ENCODE peak calls at places on chromosomes 12 and 14, in nine cellular contexts. O is psoas muscle, T is breast epithelium, F is AG09309, D is AG10803, C is BE2C, V is pancreas, B is astrocyte of the spinal cord, J is bronchial epithelial cell. P is an unnamed sample.
A peak's percentile ranks its signal among the peaks of the same experiment; 100 is the strongest.

GRCh38 chr12:109444263-109444662 is 32.8 kb downstream of the KCTD10 start:
- DNase-seq in O (no peak), T (no peak), F (no peak), D (no peak), C (no peak), V (no peak), B (no peak), J (no peak), P (no peak)

GRCh38 chr12:10319414-10319813 is 11.7 kb downstream of the KLRD1 start:
- DNase-seq in O (no peak), T (no peak), F (no peak), D (no peak), C (no peak), V (no peak), B (no peak), J (no peak), P (no peak)

GRCh38 chr12:123713398-123714301 is 1.5 kb downstream of the ATP6V0A2 start:
- DNase-seq in O (no peak), T (peak; percentile 14), F (no peak), D (peak; percentile 4), C (no peak), V (no peak), B (no peak), J (peak; percentile 37), P (peak; percentile 35)

GRCh38 chr14:36204674-36205073 is 28.2 kb upstream of the PTCSC3 start:
- DNase-seq in O (no peak), T (no peak), F (no peak), D (no peak), C (no peak), V (no peak), B (no peak), J (no peak), P (no peak)

GRCh38 chr12:23631991-23632390 is 317.5 kb downstream of the SOX5 start:
- DNase-seq in O (no peak), T (no peak), F (no peak), D (no peak), C (no peak), V (no peak), B (peak; percentile 1), J (peak; percentile 63), P (no peak)

GRCh38 chr12:130813949-130814348 is 25.1 kb downstream of the STX2 start:
- DNase-seq in O (no peak), T (no peak), F (no peak), D (no peak), C (no peak), V (no peak), B (no peak), J (no peak), P (no peak)

GRCh38 chr14:104023325-104024055 is 62.0 kb upstream of the ASPG start:
- DNase-seq in O (no peak), T (no peak), F (no peak), D (no peak), C (no peak), V (no peak), B (no peak), J (no peak), P (peak; percentile 8)

GRCh38 chr14:70052990-70053389 is 135.8 kb downstream of the SLC8A3 start:
- DNase-seq in O (no peak), T (no peak), F (no peak), D (peak; percentile 2), C (no peak), V (no peak), B (peak; percentile 29), J (peak; percentile 21), P (peak; percentile 15)

GRCh38 chr12:54723653-54724256 is 75.6 kb upstream of the DCD start:
- DNase-seq in O (no peak), T (no peak), F (no peak), D (peak; percentile 1), C (peak; percentile 20), V (no peak), B (no peak), J (peak; percentile 22), P (no peak)

GRCh38 chr12:124507188-124508109 is 60.0 kb downstream of the NCOR2 start:
- DNase-seq in O (peak; percentile 79), T (no peak), F (no peak), D (peak; percentile 73), C (no peak), V (no peak), B (peak; percentile 75), J (no peak), P (peak; percentile 68)

GRCh38 chr12:49060237-49061156 is at the start of gene KMT2D:
- DNase-seq in O (peak; percentile 97), T (peak; percentile 75), F (peak; percentile 91), D (peak; percentile 97), C (peak; percentile 94), V (peak; percentile 92), B (peak; percentile 97), J (peak; percentile 74), P (peak; percentile 97)
- TF ChIP-seq CTCF in O (peak; percentile 25), T (peak; percentile 72), F (peak; percentile 38), D (no peak), C (peak; percentile 32), V (peak; percentile 18), B (peak; percentile 26), J (peak; percentile 36), P (peak; percentile 16)

GRCh38 chr12:120725151-120725658 is 421 bp upstream of the ACADS start:
- DNase-seq in O (peak; percentile 49), T (no peak), F (no peak), D (no peak), C (no peak), V (no peak), B (peak; percentile 3), J (no peak), P (no peak)

GRCh38 chr12:120725659-120726509 is at the start of gene ACADS:
- DNase-seq in O (peak; percentile 96), T (peak; percentile 65), F (no peak), D (peak; percentile 73), C (peak; percentile 95), V (peak; percentile 96), B (peak; percentile 78), J (peak; percentile 59), P (peak; percentile 96)

GRCh38 chr12:120726961-120727360 is 1.3 kb downstream of the ACADS start:
- DNase-seq in O (peak; percentile 31), T (no peak), F (no peak), D (no peak), C (no peak), V (no peak), B (no peak), J (no peak), P (no peak)

GRCh38 chr12:120724720-120725119 is 906 bp upstream of the ACADS start:
- DNase-seq in O (peak; percentile 35), T (no peak), F (no peak), D (no peak), C (no peak), V (no peak), B (no peak), J (no peak), P (no peak)

GRCh38 chr12:120726510-120726793 is 826 bp downstream of the ACADS start:
- DNase-seq in O (no peak), T (no peak), F (no peak), D (no peak), C (no peak), V (no peak), B (no peak), J (no peak), P (no peak)
- H3K4me3 ChIP-seq in O (peak overlapping the region; percentile 91), T (peak overlapping the region; percentile 77), F (no peak overlapping the region), D (peak overlapping the region; percentile 69), C (peak overlapping the region; percentile 63), V (peak overlapping the region; percentile 82), B (no peak overlapping the region), J (no peak overlapping the region), P (peak overlapping the region; percentile 68)

GRCh38 chr14:65835501-65835900 is 423.0 kb downstream of the FUT8 start:
- DNase-seq in O (no peak), T (no peak), F (no peak), D (no peak), C (no peak), V (no peak), B (no peak), J (no peak), P (no peak)

GRCh38 chr14:65834812-65835211 is 422.3 kb downstream of the FUT8 start:
- DNase-seq in O (no peak), T (no peak), F (no peak), D (no peak), C (no peak), V (no peak), B (no peak), J (no peak), P (no peak)

GRCh38 chr14:65834051-65834450 is 421.5 kb downstream of the FUT8 start:
- DNase-seq in O (no peak), T (no peak), F (no peak), D (no peak), C (no peak), V (no peak), B (no peak), J (no peak), P (no peak)

GRCh38 chr14:65833256-65833880 is 420.8 kb downstream of the FUT8 start:
- DNase-seq in O (peak; percentile 58), T (no peak), F (no peak), D (peak; percentile 39), C (no peak), V (no peak), B (no peak), J (no peak), P (peak; percentile 16)

DNA sequence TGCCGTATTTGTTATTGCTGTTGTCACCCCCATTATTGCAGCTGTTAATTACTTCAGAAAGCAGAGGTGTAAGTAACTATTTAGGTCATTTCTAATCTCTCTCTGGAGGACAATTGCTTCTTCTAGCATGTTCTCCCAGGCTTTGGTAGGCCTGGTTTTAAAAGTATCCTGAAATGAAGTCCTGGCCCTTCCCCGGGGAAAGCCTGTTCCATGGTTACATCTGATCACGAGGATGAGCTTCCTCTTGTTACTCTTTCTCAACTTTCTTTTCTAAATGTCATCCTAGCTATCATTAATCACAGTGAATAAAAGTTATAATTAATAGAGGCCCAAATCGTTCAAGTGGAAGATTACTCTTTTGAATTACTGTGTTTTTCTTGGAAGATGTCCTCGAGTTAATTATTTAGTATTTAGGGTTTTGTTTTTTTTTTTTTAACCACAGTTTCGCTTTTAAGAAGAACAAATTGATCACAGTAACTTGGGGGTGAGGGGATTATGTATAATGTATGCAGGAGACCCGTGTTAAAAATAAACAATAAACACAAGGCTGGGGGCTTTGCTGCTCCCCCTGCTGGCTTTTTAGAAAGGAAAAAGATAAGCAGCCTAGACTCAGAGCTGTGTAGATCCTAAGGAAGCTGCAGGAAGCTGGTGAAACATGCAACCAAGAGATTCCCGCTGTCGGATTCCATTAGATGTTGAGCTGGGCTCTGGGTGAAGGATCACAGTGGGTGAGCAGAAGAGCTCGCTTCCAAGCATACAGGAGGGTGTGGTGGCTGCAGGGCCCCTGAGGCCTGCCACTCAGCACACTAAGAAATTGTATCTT is 420.1 kb downstream of the FUT8 start:
- DNase-seq in O (no peak), T (no peak), F (no peak), D (peak; percentile 32), C (no peak), V (no peak), B (peak; percentile 10), J (no peak), P (no peak)
- TF ChIP-seq CTCF in O (no peak), T (no peak), F (peak; percentile 42), D (peak; percentile 47), C (peak; percentile 47), V (no peak), B (peak; percentile 50), J (no peak), P (peak; percentile 42)

DNA sequence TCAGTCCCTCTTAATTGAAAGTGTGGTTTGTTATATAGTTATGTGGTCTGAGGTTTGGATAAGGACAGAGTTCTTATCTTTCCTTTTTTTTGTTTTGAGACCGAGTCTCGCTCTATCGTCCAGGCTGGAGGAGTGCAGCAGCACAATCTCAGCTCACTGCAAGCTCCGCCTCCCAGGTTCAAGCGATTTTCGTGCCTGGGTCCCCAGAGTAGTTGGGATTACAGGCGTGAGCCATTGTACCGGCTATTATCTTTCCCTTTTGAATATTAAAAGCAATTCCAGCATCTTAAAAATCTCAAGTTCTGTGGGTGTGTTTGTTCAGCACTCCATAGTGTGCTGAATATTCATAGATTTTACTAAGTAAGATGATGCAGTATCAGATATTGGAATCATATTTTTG is 404.4 kb upstream of the RGS6 start:
- DNase-seq in O (no peak), T (no peak), F (no peak), D (no peak), C (no peak), V (no peak), B (no peak), J (no peak), P (no peak)
- H3K4me3 ChIP-seq in O (no peak overlapping the region), T (no peak overlapping the region), F (no peak overlapping the region), D (no peak overlapping the region), C (no peak overlapping the region), V (no peak overlapping the region), B (no peak overlapping the region), J (no peak overlapping the region), P (no peak overlapping the region)